ENCODE peak calls at places on chromosomes 13 and 19, in four cellular contexts. One of them, this sample, is unnamed.

GRCh38 chr13:94617389-94618000 is 15.8 kb downstream of the GPR180 start:
- DNase-seq in renal cortical epithelial cell: no peak
- DNase-seq in T-helper 9 cell: peak; percentile 14
- DNase-seq in ELF-1: no peak
- DNase-seq in this sample: peak; percentile 20

GRCh38 chr13:24133396-24133795 is 27.1 kb upstream of the SPATA13 start:
- DNase-seq in renal cortical epithelial cell: no peak
- DNase-seq in T-helper 9 cell: no peak
- DNase-seq in ELF-1: no peak
- DNase-seq in this sample: no peak

GRCh38 chr13:114222461-114222968 is 12.2 kb upstream of the CDC16 start:
- DNase-seq in renal cortical epithelial cell: no peak
- DNase-seq in T-helper 9 cell: no peak
- DNase-seq in ELF-1: no peak
- DNase-seq in this sample: no peak

GRCh38 chr13:22077205-22077683 is 406.4 kb downstream of the FGF9 start:
- DNase-seq in renal cortical epithelial cell: no peak
- DNase-seq in T-helper 9 cell: no peak
- DNase-seq in ELF-1: no peak
- DNase-seq in this sample: no peak

GRCh38 chr19:13629687-13630357 is 123.5 kb upstream of the CACNA1A start:
- DNase-seq in renal cortical epithelial cell: peak; percentile 40
- DNase-seq in T-helper 9 cell: no peak
- DNase-seq in ELF-1: no peak
- DNase-seq in this sample: peak; percentile 35

GRCh38 chr19:31175564-31176348 is 173.5 kb downstream of the TSHZ3 start:
- DNase-seq in renal cortical epithelial cell: no peak
- DNase-seq in T-helper 9 cell: no peak
- DNase-seq in ELF-1: no peak
- DNase-seq in this sample: no peak

GRCh38 chr13:37708101-37708500 is 109.5 kb upstream of the POSTN start:
- DNase-seq in renal cortical epithelial cell: no peak
- DNase-seq in T-helper 9 cell: no peak
- DNase-seq in ELF-1: no peak
- DNase-seq in this sample: no peak

GRCh38 chr19:18044825-18045304 is 36.9 kb downstream of the ARRDC2 start:
- DNase-seq in renal cortical epithelial cell: peak; percentile 87
- DNase-seq in T-helper 9 cell: peak; percentile 63
- DNase-seq in ELF-1: peak; percentile 50
- DNase-seq in this sample: peak; percentile 88

GRCh38 chr19:37227996-37228395 is 10.0 kb downstream of the ZNF383 start:
- DNase-seq in renal cortical epithelial cell: no peak
- DNase-seq in T-helper 9 cell: peak; percentile 6
- DNase-seq in ELF-1: peak; percentile 69
- DNase-seq in this sample: peak; percentile 23

GRCh38 chr19:6590458-6591319 is at the start of gene CD70:
- DNase-seq in renal cortical epithelial cell: peak; percentile 63
- DNase-seq in T-helper 9 cell: peak; percentile 28
- DNase-seq in ELF-1: peak; percentile 76
- DNase-seq in this sample: peak; percentile 86

GRCh38 chr19:56137405-56137804 is 3.7 kb upstream of the ZNF444 start:
- DNase-seq in renal cortical epithelial cell: no peak
- DNase-seq in T-helper 9 cell: no peak
- DNase-seq in ELF-1: no peak
- DNase-seq in this sample: peak; percentile 49

GRCh38 chr19:19860756-19861390 is 4.8 kb upstream of the ZNF253 start:
- DNase-seq in renal cortical epithelial cell: no peak
- DNase-seq in T-helper 9 cell: peak; percentile 39
- DNase-seq in ELF-1: peak; percentile 16
- DNase-seq in this sample: peak; percentile 24

GRCh38 chr13:40974460-40975407 is 44.4 kb downstream of the ELF1 start:
- DNase-seq in renal cortical epithelial cell: peak; percentile 76
- DNase-seq in T-helper 9 cell: no peak
- DNase-seq in ELF-1: peak; percentile 43
- DNase-seq in this sample: peak; percentile 88

GRCh38 chr13:108102771-108103170 is 112.6 kb downstream of the LIG4 start:
- DNase-seq in renal cortical epithelial cell: no peak
- DNase-seq in T-helper 9 cell: no peak
- DNase-seq in ELF-1: no peak
- DNase-seq in this sample: no peak

GRCh38 chr13:24995225-24995804 is 100.6 kb upstream of the PABPC3 start:
- DNase-seq in renal cortical epithelial cell: peak; percentile 84
- DNase-seq in T-helper 9 cell: peak; percentile 27
- DNase-seq in ELF-1: peak; percentile 80
- DNase-seq in this sample: peak; percentile 82

GRCh38 chr19:47324502-47324901 is 7.5 kb upstream of the C5AR2 start:
- DNase-seq in renal cortical epithelial cell: no peak
- DNase-seq in T-helper 9 cell: no peak
- DNase-seq in ELF-1: no peak
- DNase-seq in this sample: no peak

GRCh38 chr19:4586691-4587090 is 27.2 kb upstream of the SEMA6B start:
- DNase-seq in renal cortical epithelial cell: no peak
- DNase-seq in T-helper 9 cell: no peak
- DNase-seq in ELF-1: no peak
- DNase-seq in this sample: no peak

GRCh38 chr19:29680447-29680846 is 15.2 kb downstream of the PLEKHF1 start:
- DNase-seq in renal cortical epithelial cell: no peak
- DNase-seq in T-helper 9 cell: peak; percentile 81
- DNase-seq in ELF-1: no peak
- DNase-seq in this sample: no peak

GRCh38 chr19:56076413-56076998 is 44.6 kb downstream of the ZNF787 start:
- DNase-seq in renal cortical epithelial cell: peak; percentile 40
- DNase-seq in T-helper 9 cell: peak; percentile 30
- DNase-seq in ELF-1: peak; percentile 61
- DNase-seq in this sample: peak; percentile 57

This sample was measured in kidney tubule cell.